ENCODE peak calls at places on chromosomes 2 and 18, in nine cellular contexts. F, L, H, V, M, W, S, T and Y are unnamed samples.
A peak's percentile ranks its signal among the peaks of the same experiment; 100 is the strongest.

GRCh38 chr2:109689182-109689935 is 75.2 kb downstream of the SOWAHC start:
- DNase-seq in T (no peak), V (no peak), W (no peak), M (no peak), H (no peak), S (no peak), L (no peak), F (no peak), Y (no peak)

GRCh38 chr18:44453505-44453904 is 227.2 kb upstream of the SETBP1 start:
- DNase-seq in S (no peak), W (no peak), V (no peak), L (no peak), T (no peak), M (no peak), H (no peak), F (no peak), Y (no peak)

GRCh38 chr2:203808041-203808750 is 59.4 kb upstream of the CTLA4 start:
- DNase-seq in L (peak; percentile 4), H (no peak), F (peak; percentile 83), M (no peak), V (no peak), T (no peak), S (no peak), W (no peak), Y (no peak)

GRCh38 chr2:178478102-178478441 is 328 bp downstream of the FKBP7 start:
- DNase-seq in L (no peak), V (peak; percentile 39), W (no peak), M (peak; percentile 29), H (no peak), S (no peak), T (no peak), F (peak; percentile 14), Y (no peak)

GRCh38 chr2:33681333-33681732 is 82.2 kb upstream of the FAM98A start:
- DNase-seq in W (no peak), T (no peak), H (no peak), V (no peak), S (no peak), F (no peak), L (no peak), M (no peak), Y (no peak)

GRCh38 chr2:205499006-205499405 is 183.3 kb upstream of the NRP2 start:
- DNase-seq in T (no peak), S (no peak), L (no peak), H (no peak), V (no peak), W (no peak), M (no peak), F (no peak), Y (no peak)

GRCh38 chr2:65045651-65046050 is 10.6 kb upstream of the CEP68 start:
- DNase-seq in M (no peak), W (no peak), V (peak; percentile 20), H (no peak), F (no peak), T (no peak), S (no peak), L (no peak), Y (no peak)

GRCh38 chr18:54812885-54813284 is 15.4 kb upstream of the RAB27B start:
- DNase-seq in F (no peak), V (no peak), M (no peak), H (no peak), L (no peak), S (no peak), T (no peak), W (no peak), Y (no peak)

GRCh38 chr2:221389909-221390308 is 182.2 kb downstream of the EPHA4 start:
- DNase-seq in F (no peak), L (no peak), T (no peak), W (no peak), S (no peak), V (peak; percentile 27), H (no peak), M (no peak), Y (no peak)

GRCh38 chr2:215218587-215219577 is 80.5 kb upstream of the ABCA12 start:
- DNase-seq in S (no peak), T (no peak), F (peak; percentile 37), V (no peak), M (no peak), H (no peak), L (no peak), W (no peak), Y (no peak)

GRCh38 chr2:51553456-51553855 is 521.5 kb upstream of the NRXN1 start:
- DNase-seq in W (no peak), F (no peak), L (no peak), H (no peak), T (no peak), V (no peak), M (no peak), S (no peak), Y (no peak)

DNA sequence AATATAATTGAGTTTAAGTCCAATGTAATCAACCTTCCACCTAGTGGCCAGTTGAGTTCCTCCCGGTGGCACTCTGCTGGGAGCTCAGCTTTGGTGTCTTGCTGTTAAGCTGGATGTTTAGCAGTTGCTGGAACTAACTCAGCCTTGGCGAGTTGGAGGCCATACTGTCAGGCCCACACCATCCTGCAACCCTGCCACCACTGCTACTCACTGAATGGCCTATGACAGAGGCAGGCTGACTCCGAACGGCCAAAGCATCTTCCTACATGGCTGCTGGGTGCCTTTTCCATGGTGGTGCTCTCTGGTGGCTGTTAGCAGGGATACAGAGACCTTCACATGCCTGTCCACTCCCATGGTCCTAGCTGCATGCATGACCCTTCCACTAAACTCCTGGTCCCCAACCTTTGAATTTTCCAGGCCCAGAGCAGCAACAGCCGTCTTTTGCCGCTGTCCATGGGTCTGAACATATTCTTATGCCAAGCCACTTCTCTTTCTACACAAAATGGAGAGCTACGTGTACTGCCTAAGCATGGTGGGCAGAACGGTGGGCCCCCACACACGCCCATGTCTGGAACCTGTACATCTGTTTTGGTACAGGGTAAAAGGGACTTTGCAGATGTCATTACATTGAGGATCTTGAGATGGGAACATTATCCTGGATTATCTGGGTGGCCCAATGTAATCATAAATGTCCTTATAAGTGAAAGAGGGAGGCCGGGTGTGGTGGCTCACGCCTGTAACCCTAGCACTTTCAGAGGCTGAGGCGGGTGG is 15.0 kb upstream of the TRAF3IP1 start:
- DNase-seq in S (no peak), M (no peak), T (no peak), F (no peak), V (no peak), H (no peak), W (no peak), L (no peak), Y (no peak)
- TF ChIP-seq CTCF in S (peak; percentile 42), M (no peak), T (peak; percentile 34), F (peak; percentile 44), V (no peak), H (no peak), W (no peak), L (no peak), Y (no peak)

GRCh38 chr2:21041462-21041861 is 2.4 kb downstream of the APOB start:
- DNase-seq in T (no peak), M (no peak), F (no peak), S (no peak), W (no peak), V (no peak), L (no peak), H (no peak), Y (no peak)

GRCh38 chr2:21042958-21043743 is 722 bp downstream of the APOB start:
- DNase-seq in H (peak; percentile 68), M (peak; percentile 43), L (no peak), T (peak; percentile 74), V (peak; percentile 45), W (peak; percentile 65), F (peak; percentile 5), S (no peak), Y (peak; percentile 58)

GRCh38 chr2:21041943-21042707 is 1.7 kb downstream of the APOB start:
- DNase-seq in V (no peak), T (no peak), H (no peak), L (no peak), F (no peak), M (no peak), S (no peak), W (no peak), Y (no peak)

GRCh38 chr2:21043744-21044532 is at the start of gene APOB:
- DNase-seq in V (no peak), M (no peak), F (no peak), S (no peak), H (no peak), L (no peak), T (no peak), W (no peak), Y (no peak)

DNA sequence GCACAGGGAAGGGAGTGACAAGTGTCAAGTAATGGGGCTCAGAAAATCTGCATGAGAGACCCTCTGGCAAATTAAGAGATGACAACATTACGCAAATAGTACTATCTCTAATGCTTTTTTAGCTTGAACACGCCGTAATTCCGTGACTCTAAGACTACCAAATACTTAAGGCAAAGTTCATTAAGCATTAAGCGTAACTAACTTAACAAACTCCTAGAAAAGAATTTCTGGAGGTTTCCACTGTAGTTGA is 1.2 kb downstream of the APOB start:
- DNase-seq in M (no peak), H (no peak), F (no peak), S (no peak), L (no peak), W (no peak), V (no peak), T (no peak), Y (no peak)
- H3K4me1 ChIP-seq in M (peaks cover 4% of the 10 kb centered on the region), H (peaks cover 5% of the 10 kb centered on the region), F (no peaks in the 10 kb centered on the region), S (no peaks in the 10 kb centered on the region), L (peaks cover 50% of the 10 kb centered on the region), W (peaks cover 8% of the 10 kb centered on the region), V (peaks cover 4% of the 10 kb centered on the region), T (peaks cover 12% of the 10 kb centered on the region), Y (no peaks in the 10 kb centered on the region)

GRCh38 chr2:73112026-73112912 is 479 bp downstream of the RAB11FIP5 start:
- DNase-seq in L (no peak), M (peak; percentile 29), H (peak; percentile 53), S (no peak), W (no peak), V (peak; percentile 37), F (peak; percentile 46), T (peak; percentile 38), Y (no peak)
- TF ChIP-seq CTCF in L (no peak), M (no peak), H (no peak), S (no peak), W (no peak), V (no peak), F (no peak), T (no peak), Y (no peak)

GRCh38 chr2:174611851-174612250 is 14.2 kb upstream of the WIPF1 start:
- DNase-seq in M (no peak), T (no peak), W (no peak), V (no peak), S (no peak), L (no peak), F (no peak), H (no peak), Y (no peak)

GRCh38 chr2:174613545-174613944 is 15.9 kb upstream of the WIPF1 start:
- DNase-seq in L (no peak), V (no peak), W (no peak), M (no peak), S (no peak), T (no peak), H (no peak), F (no peak), Y (no peak)

GRCh38 chr2:174611006-174611405 is 13.4 kb upstream of the WIPF1 start:
- DNase-seq in S (no peak), M (no peak), T (no peak), L (no peak), F (no peak), W (no peak), H (no peak), V (no peak), Y (no peak)

GRCh38 chr2:174614261-174614660 is 16.7 kb upstream of the WIPF1 start:
- DNase-seq in W (no peak), L (no peak), M (no peak), S (no peak), T (no peak), F (peak; percentile 70), V (no peak), H (no peak), Y (no peak)

GRCh38 chr2:174612960-174613359 is 15.4 kb upstream of the WIPF1 start:
- DNase-seq in V (no peak), H (no peak), T (no peak), F (no peak), S (no peak), W (no peak), L (no peak), M (no peak), Y (no peak)
- H3K4me1 ChIP-seq in V (peaks cover 15% of the 10 kb centered on the region), H (peaks cover 70% of the 10 kb centered on the region), T (peaks cover 14% of the 10 kb centered on the region), F (peaks cover 7% of the 10 kb centered on the region), S (peaks cover 69% of the 10 kb centered on the region), W (peaks cover 27% of the 10 kb centered on the region), L (peaks cover 57% of the 10 kb centered on the region), M (no peaks in the 10 kb centered on the region), Y (peaks cover 3% of the 10 kb centered on the region)